ENCODE peak calls at places on chromosomes 7 and 10, in six cellular contexts. S is HFF-Myc, C is Calu3, K is endothelial cell, Z is AG04449, L is thoracic aorta. U is an unnamed sample.

GRCh38 chr10:28217848-28218247 is 85.0 kb downstream of the MPP7 start:
- DNase-seq in S (peak), C (no peak), K (no peak), Z (peak), L (no peak), U (no peak)

GRCh38 chr7:46850563-46851325 is 731.2 kb downstream of the TNS3 start:
- DNase-seq in S (no peak), C (no peak), K (no peak), Z (no peak), L (no peak), U (no peak)

GRCh38 chr7:150983893-150984368 is 5.8 kb upstream of the KCNH2 start:
- DNase-seq in S (no peak), C (peak), K (peak), Z (no peak), L (no peak), U (no peak)

GRCh38 chr7:69880848-69881247 is 282.6 kb downstream of the AUTS2 start:
- DNase-seq in S (no peak), C (no peak), K (no peak), Z (no peak), L (no peak), U (no peak)

GRCh38 chr7:135979674-135980660 is 2.8 kb upstream of the MTPN start:
- DNase-seq in S (no peak), C (no peak), K (no peak), Z (no peak), L (no peak), U (peak)

GRCh38 chr10:126705951-126706565 is 35.6 kb upstream of the C10orf90 start:
- DNase-seq in S (no peak), C (no peak), K (no peak), Z (no peak), L (no peak), U (no peak)

GRCh38 chr7:100968031-100968430 is 1.3 kb upstream of the MUC12 start:
- DNase-seq in S (no peak), C (no peak), K (no peak), Z (no peak), L (no peak), U (no peak)

GRCh38 chr10:92847185-92847864 is 995 bp upstream of the EXOC6 start:
- DNase-seq in S (no peak), C (no peak), K (no peak), Z (no peak), L (no peak), U (no peak)

GRCh38 chr7:44402401-44403096 is 77.2 kb upstream of the CAMK2B start:
- DNase-seq in S (no peak), C (no peak), K (no peak), Z (no peak), L (no peak), U (no peak)

GRCh38 chr10:8180348-8180747 is 125.9 kb downstream of the GATA3 start:
- DNase-seq in S (no peak), C (no peak), K (no peak), Z (no peak), L (no peak), U (no peak)

GRCh38 chr7:44042221-44042620 is 2.3 kb upstream of the DBNL start:
- DNase-seq in S (no peak), C (no peak), K (no peak), Z (no peak), L (no peak), U (no peak)

GRCh38 chr10:75344170-75344569 is 57.4 kb downstream of the ZNF503 start:
- DNase-seq in S (no peak), C (no peak), K (no peak), Z (no peak), L (no peak), U (no peak)

GRCh38 chr10:10017716-10018115 is 1000.0 kb upstream of the CELF2 start:
- DNase-seq in S (no peak), C (no peak), K (no peak), Z (no peak), L (no peak), U (no peak)

GRCh38 chr10:86960863-86961434 is 2.5 kb downstream of the SNCG start:
- DNase-seq in S (no peak), C (no peak), K (no peak), Z (no peak), L (peak), U (no peak)

GRCh38 chr7:46007990-46008643 is 87.0 kb upstream of the IGFBP3 start:
- DNase-seq in S (no peak), C (peak), K (no peak), Z (no peak), L (no peak), U (no peak)

GRCh38 chr10:113178771-113179170 is 228.7 kb downstream of the TCF7L2 start:
- DNase-seq in S (no peak), C (no peak), K (no peak), Z (no peak), L (no peak), U (no peak)

GRCh38 chr10:86668297-86669165 is at the start of gene LDB3:
- DNase-seq in S (no peak), C (peak), K (no peak), Z (peak), L (peak), U (peak)

GRCh38 chr10:86258488-86258887 is 108.1 kb downstream of the GRID1 start:
- DNase-seq in S (no peak), C (no peak), K (no peak), Z (no peak), L (no peak), U (no peak)

GRCh38 chr10:112487964-112488363 is 40.9 kb downstream of the VTI1A start:
- DNase-seq in S (no peak), C (no peak), K (no peak), Z (no peak), L (no peak), U (no peak)

GRCh38 chr7:158300427-158300826 is 287.2 kb downstream of the PTPRN2 start:
- DNase-seq in S (no peak), C (no peak), K (no peak), Z (no peak), L (no peak), U (no peak)

GRCh38 chr7:100102950-100103840 is 1.8 kb downstream of the AP4M1 start:
- DNase-seq in S (no peak), C (no peak), K (no peak), Z (no peak), L (no peak), U (no peak)

GRCh38 chr10:61465807-61466425 is 12.7 kb upstream of the TMEM26 start:
- DNase-seq in S (no peak), C (no peak), K (no peak), Z (no peak), L (no peak), U (no peak)

GRCh38 chr7:82965088-82966036 is 197.3 kb downstream of the PCLO start:
- DNase-seq in S (no peak), C (no peak), K (no peak), Z (no peak), L (no peak), U (no peak)

GRCh38 chr10:71270301-71270777 is 48.7 kb upstream of the SLC29A3 start:
- DNase-seq in S (peak), C (peak), K (peak), Z (no peak), L (no peak), U (peak)

GRCh38 chr10:87531908-87532622 is 27.4 kb downstream of the MINPP1 start:
- DNase-seq in S (no peak), C (no peak), K (no peak), Z (no peak), L (no peak), U (no peak)

GRCh38 chr10:59741048-59741447 is 12.2 kb downstream of the MRLN start:
- DNase-seq in S (no peak), C (no peak), K (no peak), Z (no peak), L (no peak), U (no peak)

GRCh38 chr10:102752266-102752930 is 8.7 kb downstream of the WBP1L start:
- DNase-seq in S (no peak), C (no peak), K (no peak), Z (peak), L (no peak), U (no peak)

GRCh38 chr7:105849122-105849855 is 27.1 kb downstream of the ATXN7L1 start:
- DNase-seq in S (no peak), C (no peak), K (no peak), Z (no peak), L (no peak), U (no peak)

GRCh38 chr7:41886906-41887311 is 184.0 kb upstream of the INHBA start:
- DNase-seq in S (peak), C (no peak), K (no peak), Z (peak), L (peak), U (no peak)

GRCh38 chr7:151454932-151455530 is 15.1 kb upstream of the CRYGN start:
- DNase-seq in S (no peak), C (no peak), K (no peak), Z (no peak), L (no peak), U (no peak)

GRCh38 chr7:35828817-35829216 is 28.0 kb downstream of the SEPTIN7 start:
- DNase-seq in S (no peak), C (no peak), K (no peak), Z (no peak), L (no peak), U (no peak)

GRCh38 chr7:100095704-100096103 is 5.5 kb downstream of the MCM7 start:
- DNase-seq in S (no peak), C (no peak), K (no peak), Z (no peak), L (no peak), U (no peak)

GRCh38 chr10:126569513-126570447 is 100.7 kb downstream of the C10orf90 start:
- DNase-seq in S (peak), C (no peak), K (no peak), Z (peak), L (no peak), U (no peak)

DNA sequence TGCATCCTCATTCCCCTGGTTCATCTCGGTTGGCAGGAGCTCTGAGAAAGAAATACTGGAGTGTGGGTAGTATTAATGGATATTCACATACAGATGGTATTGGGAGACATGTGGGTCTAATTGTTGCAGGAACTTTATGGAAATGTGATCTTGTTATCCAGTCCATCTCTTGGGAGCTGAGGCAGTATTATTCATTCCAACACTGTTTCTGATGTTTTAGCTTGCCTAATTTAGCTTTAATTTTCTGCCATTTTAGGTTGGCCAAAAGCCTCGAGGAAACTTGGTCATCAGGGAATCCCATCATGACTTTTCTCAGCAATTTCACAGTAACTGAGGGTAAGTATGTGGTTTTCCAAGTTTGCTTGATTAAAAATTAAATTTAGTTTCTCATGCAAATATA is 125.7 kb downstream of the ABCA13 start:
- DNase-seq in S (no peak), C (no peak), K (no peak), Z (no peak), L (no peak), U (no peak)
- TF ChIP-seq CTCF in S (no peak), C (no peak), K (no peak), Z (no peak), L (no peak), U (no peak)

GRCh38 chr10:44926771-44927751 is 15.9 kb downstream of the TMEM72 start:
- DNase-seq in S (no peak), C (no peak), K (no peak), Z (no peak), L (no peak), U (no peak)

GRCh38 chr10:44923611-44924010 is 12.5 kb downstream of the TMEM72 start:
- DNase-seq in S (no peak), C (no peak), K (no peak), Z (no peak), L (no peak), U (no peak)

GRCh38 chr10:44924261-44925040 is 13.3 kb downstream of the TMEM72 start:
- DNase-seq in S (no peak), C (no peak), K (no peak), Z (no peak), L (no peak), U (no peak)

GRCh38 chr10:44925811-44926760 is 14.9 kb downstream of the TMEM72 start:
- DNase-seq in S (no peak), C (no peak), K (no peak), Z (no peak), L (no peak), U (no peak)

DNA sequence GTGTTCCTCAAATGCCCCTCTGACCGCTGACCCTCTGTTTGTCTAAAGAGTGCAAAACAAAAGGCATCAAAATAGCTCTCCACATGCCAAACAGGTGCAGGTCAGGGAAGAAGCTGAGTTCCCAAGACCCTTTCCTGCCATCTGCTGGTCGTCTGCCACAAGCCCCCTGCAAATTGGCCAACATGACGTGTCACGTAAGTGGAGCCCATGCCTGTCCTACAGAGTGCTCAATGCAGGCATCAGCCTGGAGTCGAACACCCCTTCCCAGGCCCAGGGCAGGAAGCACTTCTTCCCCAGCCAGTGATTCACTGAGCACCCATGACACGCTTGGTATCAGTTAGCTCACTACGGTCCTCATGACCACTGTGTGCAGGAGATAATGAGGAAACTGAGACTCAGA is 14.1 kb downstream of the TMEM72 start:
- DNase-seq in S (no peak), C (peak), K (peak), Z (no peak), L (no peak), U (no peak)
- TF ChIP-seq CTCF in S (peak), C (peak), K (peak), Z (peak), L (no peak), U (no peak)

GRCh38 chr10:49223205-49223604 is 35.0 kb upstream of the TMEM273 start:
- DNase-seq in S (no peak), C (no peak), K (no peak), Z (no peak), L (no peak), U (no peak)

GRCh38 chr10:49220031-49220430 is 31.8 kb upstream of the TMEM273 start:
- DNase-seq in S (no peak), C (no peak), K (no peak), Z (peak), L (no peak), U (no peak)

GRCh38 chr10:49220679-49221078 is 32.5 kb upstream of the TMEM273 start:
- DNase-seq in S (no peak), C (no peak), K (no peak), Z (no peak), L (no peak), U (no peak)

GRCh38 chr10:49219248-49219647 is 31.1 kb upstream of the TMEM273 start:
- DNase-seq in S (no peak), C (no peak), K (no peak), Z (no peak), L (no peak), U (no peak)

GRCh38 chr10:49222170-49222569 is 34.0 kb upstream of the TMEM273 start:
- DNase-seq in S (no peak), C (no peak), K (no peak), Z (no peak), L (no peak), U (no peak)
- TF ChIP-seq CTCF in S (no peak), C (no peak), K (no peak), Z (no peak), L (no peak), U (no peak)

DNA sequence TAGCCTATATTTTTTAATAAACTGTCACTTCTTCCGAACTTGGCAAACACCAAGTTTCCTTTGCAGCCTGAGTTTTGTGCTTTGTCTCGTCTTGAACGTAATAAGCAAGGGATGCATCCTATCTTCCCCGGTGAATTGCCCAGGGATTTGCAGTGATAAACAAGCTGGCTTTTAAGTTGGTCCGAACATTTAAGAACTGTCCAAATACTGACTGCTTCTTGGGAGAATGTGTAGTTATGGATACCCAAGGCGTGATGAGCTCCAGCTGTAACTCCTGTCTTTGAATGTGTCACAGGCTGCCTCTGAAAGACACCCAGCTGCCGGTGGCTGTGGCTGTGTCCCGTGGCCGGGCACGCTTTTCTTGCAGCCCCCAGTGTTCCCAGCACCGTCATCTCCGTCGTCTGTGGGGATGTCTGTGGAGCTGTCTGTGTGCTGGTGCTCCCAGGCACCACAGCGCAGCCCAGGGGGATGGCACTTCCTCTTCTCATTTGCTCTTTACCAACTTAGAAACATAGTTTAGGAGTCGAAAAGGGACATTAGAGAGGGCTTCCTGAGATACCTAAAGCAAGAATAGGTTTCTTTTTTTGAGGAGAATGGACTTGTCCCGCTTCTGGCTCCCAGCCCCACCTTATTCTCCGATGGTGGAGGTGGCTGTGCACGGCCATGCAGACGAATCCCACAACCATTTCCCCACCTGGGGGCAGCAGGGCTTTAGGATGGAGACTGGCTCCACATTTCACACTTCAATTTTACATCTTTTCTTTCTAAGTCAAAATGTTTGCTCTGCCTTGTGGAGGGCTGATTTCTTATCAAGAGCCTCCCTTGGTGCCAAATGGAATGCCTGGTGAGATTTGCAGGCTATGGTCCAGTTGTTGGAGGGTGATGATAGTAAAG is 118.2 kb downstream of the GLRX3 start:
- DNase-seq in S (no peak), C (no peak), K (no peak), Z (no peak), L (no peak), U (no peak)
- TF ChIP-seq CTCF in S (no peak), C (no peak), K (no peak), Z (no peak), L (no peak), U (peak)

GRCh38 chr10:69883256-69883655 is 81.5 kb downstream of the COL13A1 start:
- DNase-seq in S (no peak), C (peak), K (no peak), Z (no peak), L (no peak), U (no peak)
- TF ChIP-seq CTCF in S (no peak), C (peak), K (no peak), Z (no peak), L (no peak), U (peak)